ENCODE peak calls at places on chromosomes 3 and 15, in seven cellular contexts. One of them, this sample, is unnamed.

GRCh38 chr15:23629234-23629805 is 18.3 kb downstream of the MAGEL2 start:
- DNase-seq in IMR-90: no peak
- DNase-seq in HFFc6: no peak
- DNase-seq in bronchial epithelial cell: peak; percentile 5
- DNase-seq in glutamatergic neuron: no peak
- DNase-seq in sigmoid colon: no peak
- DNase-seq in WERI-Rb-1: no peak
- DNase-seq in this sample: no peak

GRCh38 chr3:15638891-15639262 is 37.3 kb downstream of the BTD start:
- DNase-seq in WERI-Rb-1: no peak
- DNase-seq in IMR-90: no peak
- DNase-seq in bronchial epithelial cell: no peak
- DNase-seq in sigmoid colon: no peak
- DNase-seq in HFFc6: peak; percentile 43
- DNase-seq in glutamatergic neuron: no peak
- DNase-seq in this sample: no peak

GRCh38 chr3:191358929-191359328 is 28.6 kb upstream of the UTS2B start:
- DNase-seq in bronchial epithelial cell: peak; percentile 72
- DNase-seq in WERI-Rb-1: no peak
- DNase-seq in sigmoid colon: no peak
- DNase-seq in IMR-90: no peak
- DNase-seq in glutamatergic neuron: no peak
- DNase-seq in HFFc6: no peak
- DNase-seq in this sample: no peak

GRCh38 chr3:186118692-186119091 is 9.8 kb upstream of the ETV5 start:
- DNase-seq in IMR-90: no peak
- DNase-seq in bronchial epithelial cell: no peak
- DNase-seq in sigmoid colon: no peak
- DNase-seq in HFFc6: no peak
- DNase-seq in WERI-Rb-1: no peak
- DNase-seq in glutamatergic neuron: no peak
- DNase-seq in this sample: no peak

GRCh38 chr3:8499181-8499611 is 2.4 kb upstream of the LMCD1 start:
- DNase-seq in glutamatergic neuron: no peak
- DNase-seq in IMR-90: no peak
- DNase-seq in bronchial epithelial cell: no peak
- DNase-seq in WERI-Rb-1: no peak
- DNase-seq in HFFc6: no peak
- DNase-seq in sigmoid colon: no peak
- DNase-seq in this sample: no peak

GRCh38 chr3:161314836-161315391 is 56.4 kb downstream of the SPTSSB start:
- DNase-seq in WERI-Rb-1: no peak
- DNase-seq in HFFc6: no peak
- DNase-seq in sigmoid colon: no peak
- DNase-seq in bronchial epithelial cell: peak; percentile 49
- DNase-seq in IMR-90: no peak
- DNase-seq in glutamatergic neuron: no peak
- DNase-seq in this sample: no peak

GRCh38 chr3:27914199-27914598 is 192.1 kb upstream of the EOMES start:
- DNase-seq in sigmoid colon: no peak
- DNase-seq in HFFc6: no peak
- DNase-seq in IMR-90: no peak
- DNase-seq in WERI-Rb-1: peak; percentile 11
- DNase-seq in glutamatergic neuron: no peak
- DNase-seq in bronchial epithelial cell: no peak
- DNase-seq in this sample: no peak

GRCh38 chr15:68371851-68372250 is 60.1 kb downstream of the ITGA11 start:
- DNase-seq in HFFc6: no peak
- DNase-seq in IMR-90: no peak
- DNase-seq in sigmoid colon: peak; percentile 33
- DNase-seq in glutamatergic neuron: no peak
- DNase-seq in bronchial epithelial cell: no peak
- DNase-seq in WERI-Rb-1: no peak
- DNase-seq in this sample: no peak

GRCh38 chr3:72595927-72596610 is 252.2 kb downstream of the SHQ1 start:
- DNase-seq in bronchial epithelial cell: peak; percentile 10
- DNase-seq in HFFc6: no peak
- DNase-seq in IMR-90: no peak
- DNase-seq in glutamatergic neuron: no peak
- DNase-seq in sigmoid colon: no peak
- DNase-seq in WERI-Rb-1: no peak
- DNase-seq in this sample: no peak

DNA sequence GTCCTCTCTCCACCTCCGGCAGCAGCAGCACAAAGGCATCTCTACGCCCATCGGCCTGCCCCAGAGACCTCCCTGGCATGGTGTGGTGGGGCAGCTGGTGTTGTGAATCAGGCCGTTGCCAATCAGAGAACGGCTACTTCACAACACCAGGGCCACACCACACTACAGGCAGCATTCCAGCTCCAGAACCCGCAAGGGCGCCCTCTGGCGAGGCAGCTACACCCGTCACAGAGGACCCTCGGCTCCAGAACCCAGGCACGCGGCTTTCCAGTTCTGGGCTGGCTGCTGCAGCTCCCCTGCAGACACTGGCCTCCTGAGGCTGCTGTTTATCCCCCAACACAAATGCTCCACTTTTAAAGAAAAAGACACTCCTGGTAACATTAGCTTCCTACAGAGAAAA is 127.5 kb upstream of the TOPAZ1 start:
- DNase-seq in sigmoid colon: no peak
- DNase-seq in bronchial epithelial cell: no peak
- DNase-seq in HFFc6: no peak
- DNase-seq in IMR-90: peak; percentile 3
- DNase-seq in glutamatergic neuron: peak; percentile 64
- DNase-seq in WERI-Rb-1: peak; percentile 66
- DNase-seq in this sample: peak; percentile 68
- TF ChIP-seq CTCF in sigmoid colon: no peak
- TF ChIP-seq CTCF in bronchial epithelial cell: peak; percentile 53
- TF ChIP-seq CTCF in HFFc6: peak; percentile 68
- TF ChIP-seq CTCF in IMR-90: peak; percentile 42
- TF ChIP-seq CTCF in glutamatergic neuron: no peak
- TF ChIP-seq CTCF in WERI-Rb-1: peak; percentile 87
- TF ChIP-seq CTCF in this sample: peak; percentile 47

DNA sequence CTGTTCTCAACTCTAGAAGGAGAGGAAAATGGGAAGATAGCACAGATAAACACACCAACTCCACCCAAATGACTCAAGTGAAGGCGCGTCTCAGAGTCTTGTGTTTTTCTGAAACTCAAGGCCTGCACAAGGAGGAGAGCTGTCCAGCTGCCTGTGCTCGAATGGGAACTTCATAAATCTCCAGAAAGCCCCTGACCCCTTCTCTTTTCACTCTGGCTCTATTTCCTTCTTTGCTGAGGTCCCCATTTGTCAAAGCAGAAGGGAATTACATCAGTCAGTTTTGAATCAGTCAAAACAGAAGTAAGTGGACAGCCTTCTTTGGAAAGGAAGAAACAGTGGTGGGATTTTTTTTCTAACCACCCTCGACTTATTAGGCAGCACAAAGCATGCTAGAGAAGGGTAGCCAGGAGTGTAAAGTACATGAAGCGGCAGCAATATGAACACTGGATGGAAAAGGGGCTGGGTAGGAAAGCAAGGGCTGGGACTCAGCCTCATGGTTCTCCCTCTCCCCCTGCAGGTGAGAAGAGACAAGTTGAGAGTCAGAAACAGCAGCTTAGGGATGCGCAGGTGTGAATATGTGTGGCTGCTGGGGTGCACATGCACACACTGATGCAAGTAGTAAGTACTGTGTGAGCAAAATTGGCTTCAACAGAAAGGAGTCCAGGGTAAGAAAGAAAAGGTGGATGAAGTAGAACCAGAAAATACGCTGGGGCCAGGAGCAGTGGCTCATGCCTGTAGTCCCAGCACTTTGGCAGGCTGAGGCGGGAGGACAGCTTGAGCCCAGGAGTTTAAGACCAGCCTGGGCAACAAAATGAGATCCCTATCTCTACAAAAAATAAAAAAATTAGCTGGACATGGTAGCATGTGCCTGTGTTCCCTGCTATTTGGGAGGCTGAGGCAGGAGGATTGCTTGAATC is 36.6 kb upstream of the MAGEF1 start:
- DNase-seq in WERI-Rb-1: peak; percentile 66
- DNase-seq in IMR-90: peak; percentile 68
- DNase-seq in sigmoid colon: no peak
- DNase-seq in glutamatergic neuron: no peak
- DNase-seq in HFFc6: no peak
- DNase-seq in bronchial epithelial cell: peak; percentile 52
- DNase-seq in this sample: no peak
- TF ChIP-seq CTCF in WERI-Rb-1: peak; percentile 84
- TF ChIP-seq CTCF in IMR-90: peak; percentile 32
- TF ChIP-seq CTCF in sigmoid colon: no peak
- TF ChIP-seq CTCF in glutamatergic neuron: peak; percentile 21
- TF ChIP-seq CTCF in HFFc6: peak; percentile 47
- TF ChIP-seq CTCF in bronchial epithelial cell: peak; percentile 76
- TF ChIP-seq CTCF in this sample: peak; percentile 45

DNA sequence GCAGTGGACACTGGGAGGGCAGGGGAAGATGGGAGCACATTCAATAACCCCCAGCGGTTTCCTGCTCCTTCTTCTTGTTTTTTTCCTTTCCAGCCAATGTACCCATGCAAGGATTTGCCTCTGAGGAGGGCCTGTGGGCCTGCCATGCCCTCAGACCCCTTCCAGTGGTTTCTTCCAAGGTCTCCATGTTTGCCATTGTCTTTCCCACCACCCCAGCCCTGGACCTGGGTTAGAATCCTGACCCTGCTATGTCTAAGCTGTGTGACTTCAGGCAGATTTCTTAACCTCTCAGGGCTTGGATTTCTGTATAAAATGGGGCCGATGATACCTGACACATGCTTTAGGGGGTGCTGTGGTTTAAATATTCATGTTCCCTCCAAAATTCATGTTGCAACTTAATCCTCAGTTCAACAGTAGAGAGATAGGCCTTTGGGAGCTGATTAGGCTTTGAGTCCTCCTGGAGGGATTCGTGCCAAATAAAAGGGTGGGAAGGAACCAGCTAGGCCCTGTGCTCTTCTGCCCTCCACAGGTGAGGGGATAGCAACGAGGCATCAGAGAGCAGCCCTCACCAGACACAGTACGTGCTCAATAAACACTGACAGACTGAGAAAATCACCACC is 46.3 kb upstream of the FLNB start:
- DNase-seq in HFFc6: peak; percentile 45
- DNase-seq in IMR-90: peak; percentile 61
- DNase-seq in bronchial epithelial cell: peak; percentile 75
- DNase-seq in sigmoid colon: no peak
- DNase-seq in glutamatergic neuron: no peak
- DNase-seq in WERI-Rb-1: no peak
- DNase-seq in this sample: no peak
- TF ChIP-seq CTCF in HFFc6: peak; percentile 78
- TF ChIP-seq CTCF in IMR-90: peak; percentile 66
- TF ChIP-seq CTCF in bronchial epithelial cell: peak; percentile 54
- TF ChIP-seq CTCF in sigmoid colon: no peak
- TF ChIP-seq CTCF in glutamatergic neuron: no peak
- TF ChIP-seq CTCF in WERI-Rb-1: no peak
- TF ChIP-seq CTCF in this sample: no peak

GRCh38 chr3:159271799-159272512 is 470.1 kb downstream of the MFSD1 start:
- DNase-seq in glutamatergic neuron: no peak
- DNase-seq in HFFc6: no peak
- DNase-seq in IMR-90: no peak
- DNase-seq in WERI-Rb-1: no peak
- DNase-seq in sigmoid colon: no peak
- DNase-seq in bronchial epithelial cell: no peak
- DNase-seq in this sample: no peak

GRCh38 chr3:159265705-159266104 is 463.9 kb downstream of the MFSD1 start:
- DNase-seq in sigmoid colon: no peak
- DNase-seq in bronchial epithelial cell: no peak
- DNase-seq in WERI-Rb-1: no peak
- DNase-seq in HFFc6: no peak
- DNase-seq in IMR-90: no peak
- DNase-seq in glutamatergic neuron: no peak
- DNase-seq in this sample: no peak

GRCh38 chr3:159263750-159264561 is 462.1 kb downstream of the MFSD1 start:
- DNase-seq in HFFc6: peak; percentile 50
- DNase-seq in sigmoid colon: no peak
- DNase-seq in bronchial epithelial cell: peak; percentile 48
- DNase-seq in IMR-90: peak; percentile 46
- DNase-seq in glutamatergic neuron: peak; percentile 24
- DNase-seq in WERI-Rb-1: peak; percentile 20
- DNase-seq in this sample: peak; percentile 30

GRCh38 chr3:159266779-159267178 is 464.9 kb downstream of the MFSD1 start:
- DNase-seq in WERI-Rb-1: peak; percentile 70
- DNase-seq in IMR-90: peak; percentile 6
- DNase-seq in glutamatergic neuron: peak; percentile 67
- DNase-seq in HFFc6: peak; percentile 37
- DNase-seq in bronchial epithelial cell: peak; percentile 57
- DNase-seq in sigmoid colon: no peak
- DNase-seq in this sample: peak; percentile 65
- TF ChIP-seq CTCF in WERI-Rb-1: peak; percentile 57
- TF ChIP-seq CTCF in IMR-90: peak; percentile 43
- TF ChIP-seq CTCF in glutamatergic neuron: peak; percentile 82
- TF ChIP-seq CTCF in HFFc6: peak; percentile 79
- TF ChIP-seq CTCF in bronchial epithelial cell: peak; percentile 49
- TF ChIP-seq CTCF in sigmoid colon: no peak
- TF ChIP-seq CTCF in this sample: peak; percentile 65

DNA sequence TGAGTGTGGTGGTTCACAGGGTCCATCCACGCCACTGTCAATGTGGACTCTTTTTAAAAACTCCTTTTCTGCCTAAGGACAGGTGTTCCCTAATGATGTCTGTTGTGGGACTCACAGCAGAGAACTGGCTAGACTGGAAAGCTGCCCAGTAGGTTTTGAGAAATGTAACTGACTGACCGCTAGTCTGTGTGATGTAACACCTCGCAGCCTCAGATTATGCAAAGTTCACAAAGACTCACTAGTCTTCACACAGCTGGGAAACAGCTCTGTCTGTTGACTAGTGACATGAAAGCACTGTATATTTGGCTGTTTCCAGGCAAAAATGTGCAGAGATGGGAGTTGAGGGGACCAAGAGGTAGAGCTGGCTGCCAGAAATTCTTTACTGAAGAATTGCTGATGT is 10.4 kb downstream of the PDZRN3 start:
- DNase-seq in sigmoid colon: peak; percentile 83
- DNase-seq in IMR-90: peak; percentile 91
- DNase-seq in WERI-Rb-1: no peak
- DNase-seq in HFFc6: peak; percentile 62
- DNase-seq in bronchial epithelial cell: no peak
- DNase-seq in glutamatergic neuron: no peak
- DNase-seq in this sample: no peak
- TF ChIP-seq CTCF in sigmoid colon: no peak
- TF ChIP-seq CTCF in IMR-90: no peak
- TF ChIP-seq CTCF in WERI-Rb-1: no peak
- TF ChIP-seq CTCF in HFFc6: no peak
- TF ChIP-seq CTCF in bronchial epithelial cell: no peak
- TF ChIP-seq CTCF in glutamatergic neuron: no peak
- TF ChIP-seq CTCF in this sample: no peak

DNA sequence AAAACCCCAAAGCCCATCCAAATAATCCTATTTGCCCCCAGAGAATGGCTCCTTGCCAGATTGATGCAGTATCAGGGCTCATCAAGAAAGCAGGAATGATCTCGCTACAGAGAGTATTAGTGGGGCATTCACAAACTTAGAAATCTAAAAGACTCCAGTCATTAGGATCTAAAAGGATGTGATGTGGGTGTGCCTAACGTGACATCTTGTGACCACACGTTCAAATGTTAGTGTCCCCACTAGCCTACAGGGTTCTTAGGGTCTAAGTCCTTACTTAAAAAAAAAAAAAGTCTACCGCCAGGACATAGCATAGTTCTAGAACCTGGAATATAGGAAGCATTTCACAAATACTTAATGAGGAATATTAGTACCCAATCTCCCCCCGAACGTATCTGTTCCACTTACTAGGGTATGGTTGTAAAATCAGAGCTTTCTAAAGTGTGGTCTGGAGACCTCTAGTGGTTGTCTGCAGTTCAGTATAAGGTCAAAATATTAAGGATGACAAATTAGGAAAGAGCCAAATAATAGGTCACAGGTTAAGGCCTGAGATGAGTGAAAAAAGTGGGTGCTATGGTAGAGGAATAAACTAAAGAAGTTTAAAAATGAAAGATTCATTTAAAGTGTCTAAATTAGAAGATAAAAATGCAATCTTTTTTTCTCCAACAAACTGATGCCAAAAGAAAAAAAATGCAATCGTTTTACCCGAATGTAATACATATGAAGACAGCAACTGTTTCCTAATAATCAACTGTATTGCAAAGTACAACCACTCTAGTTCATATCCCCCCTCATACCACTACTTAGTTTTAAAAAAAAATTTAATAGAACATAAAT is 4.2 kb upstream of the CHRM5 start:
- DNase-seq in bronchial epithelial cell: peak; percentile 41
- DNase-seq in sigmoid colon: no peak
- DNase-seq in IMR-90: peak; percentile 37
- DNase-seq in WERI-Rb-1: no peak
- DNase-seq in HFFc6: peak; percentile 37
- DNase-seq in glutamatergic neuron: no peak
- DNase-seq in this sample: no peak
- TF ChIP-seq CTCF in bronchial epithelial cell: peak; percentile 51
- TF ChIP-seq CTCF in sigmoid colon: peak; percentile 19
- TF ChIP-seq CTCF in IMR-90: peak; percentile 64
- TF ChIP-seq CTCF in WERI-Rb-1: peak; percentile 43
- TF ChIP-seq CTCF in HFFc6: peak; percentile 86
- TF ChIP-seq CTCF in glutamatergic neuron: peak; percentile 50
- TF ChIP-seq CTCF in this sample: peak; percentile 67